ENCODE peak calls at places on chromosome 7, in five cellular contexts. One of them, this sample, is unnamed.

GRCh38 chr7:128427289-128427891 is 17.6 kb upstream of the IMPDH1 start:
- DNase-seq in IMR-90: peak
- DNase-seq in neuronal stem cell: peak
- DNase-seq in H1: no peak
- DNase-seq in mesenchymal stem cell: peak
- DNase-seq in this sample: no peak

GRCh38 chr7:30247546-30248386 is 36.6 kb upstream of the ZNRF2 start:
- DNase-seq in IMR-90: no peak
- DNase-seq in neuronal stem cell: no peak
- DNase-seq in H1: no peak
- DNase-seq in mesenchymal stem cell: no peak
- DNase-seq in this sample: no peak

GRCh38 chr7:28592861-28593260 is 180.5 kb downstream of the CREB5 start:
- DNase-seq in IMR-90: no peak
- DNase-seq in neuronal stem cell: no peak
- DNase-seq in H1: no peak
- DNase-seq in mesenchymal stem cell: no peak
- DNase-seq in this sample: no peak

GRCh38 chr7:153567426-153567825 is 484.8 kb upstream of the DPP6 start:
- DNase-seq in IMR-90: no peak
- DNase-seq in neuronal stem cell: no peak
- DNase-seq in H1: no peak
- DNase-seq in mesenchymal stem cell: no peak
- DNase-seq in this sample: no peak

GRCh38 chr7:85483205-85483604 is 296.3 kb upstream of the SEMA3D start:
- DNase-seq in IMR-90: peak
- DNase-seq in neuronal stem cell: no peak
- DNase-seq in H1: no peak
- DNase-seq in mesenchymal stem cell: peak
- DNase-seq in this sample: no peak

GRCh38 chr7:93365341-93365740 is 133.2 kb downstream of the VPS50 start:
- DNase-seq in IMR-90: no peak
- DNase-seq in neuronal stem cell: no peak
- DNase-seq in H1: no peak
- DNase-seq in mesenchymal stem cell: no peak
- DNase-seq in this sample: no peak

GRCh38 chr7:30548762-30549344 is 44.2 kb upstream of the GGCT start:
- DNase-seq in IMR-90: peak
- DNase-seq in neuronal stem cell: peak
- DNase-seq in H1: no peak
- DNase-seq in mesenchymal stem cell: peak
- DNase-seq in this sample: peak

GRCh38 chr7:16129431-16130126 is 291.8 kb downstream of the CRPPA start:
- DNase-seq in IMR-90: peak
- DNase-seq in neuronal stem cell: no peak
- DNase-seq in H1: no peak
- DNase-seq in mesenchymal stem cell: peak
- DNase-seq in this sample: no peak

GRCh38 chr7:85184599-85185354 is 2.1 kb downstream of the SEMA3D start:
- DNase-seq in IMR-90: peak
- DNase-seq in neuronal stem cell: peak
- DNase-seq in H1: no peak
- DNase-seq in mesenchymal stem cell: peak
- DNase-seq in this sample: peak

GRCh38 chr7:55060690-55061414 is 42.0 kb downstream of the EGFR start:
- DNase-seq in IMR-90: peak
- DNase-seq in neuronal stem cell: no peak
- DNase-seq in H1: no peak
- DNase-seq in mesenchymal stem cell: no peak
- DNase-seq in this sample: no peak

GRCh38 chr7:129947001-129947400 is 5.8 kb downstream of the UBE2H start:
- DNase-seq in IMR-90: no peak
- DNase-seq in neuronal stem cell: no peak
- DNase-seq in H1: no peak
- DNase-seq in mesenchymal stem cell: no peak
- DNase-seq in this sample: no peak

GRCh38 chr7:79876769-79877362 is 257.8 kb upstream of the GNAI1 start:
- DNase-seq in IMR-90: peak
- DNase-seq in neuronal stem cell: no peak
- DNase-seq in H1: no peak
- DNase-seq in mesenchymal stem cell: peak
- DNase-seq in this sample: no peak

GRCh38 chr7:139034855-139035587 is 821 bp downstream of the ZC3HAV1L start:
- DNase-seq in IMR-90: peak
- DNase-seq in neuronal stem cell: no peak
- DNase-seq in H1: no peak
- DNase-seq in mesenchymal stem cell: peak
- DNase-seq in this sample: peak
- H3K14ac ChIP-seq in IMR-90: peak
- H3K14ac ChIP-seq in neuronal stem cell: peak
- H3K14ac ChIP-seq in H1: no peak
- H3K14ac ChIP-seq in mesenchymal stem cell: peak
- H3K14ac ChIP-seq in this sample: peak

DNA sequence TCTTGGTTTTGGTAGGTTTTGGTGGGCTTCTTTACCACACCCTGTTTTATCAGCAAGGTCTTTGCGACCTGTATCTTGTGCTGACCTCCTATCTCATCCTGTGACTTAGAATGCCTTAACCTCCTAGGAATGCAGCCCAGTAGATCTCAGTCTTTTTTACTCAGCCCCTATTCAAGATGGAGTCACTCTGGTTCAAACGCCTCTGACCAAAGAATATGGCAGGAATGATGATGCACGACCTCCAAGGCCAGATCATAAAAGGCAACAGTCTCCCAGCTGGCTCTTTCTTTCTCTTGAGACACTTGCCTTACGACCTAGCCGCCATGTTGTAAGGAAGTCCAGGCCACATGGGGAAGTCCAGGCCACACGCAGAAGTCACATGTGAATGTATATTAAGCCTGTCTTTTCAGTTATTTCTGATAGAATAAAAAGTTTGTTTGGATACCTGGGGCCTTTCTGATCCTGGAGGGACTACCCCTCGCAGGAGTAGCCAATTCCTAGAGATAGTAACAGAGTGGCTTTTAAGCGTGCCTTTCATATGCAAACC is 10.5 kb upstream of the RADIL start:
- DNase-seq in IMR-90: no peak
- DNase-seq in neuronal stem cell: no peak
- DNase-seq in H1: no peak
- DNase-seq in mesenchymal stem cell: no peak
- DNase-seq in this sample: no peak
- H3K14ac ChIP-seq in IMR-90: no peak
- H3K14ac ChIP-seq in neuronal stem cell: no peak
- H3K14ac ChIP-seq in H1: no peak
- H3K14ac ChIP-seq in mesenchymal stem cell: no peak
- H3K14ac ChIP-seq in this sample: no peak

GRCh38 chr7:158829021-158829341 is 328 bp downstream of the ESYT2 start:
- DNase-seq in IMR-90: peak
- DNase-seq in neuronal stem cell: peak
- DNase-seq in H1: no peak
- DNase-seq in mesenchymal stem cell: peak
- DNase-seq in this sample: peak

GRCh38 chr7:158827411-158828342 is 1.6 kb downstream of the ESYT2 start:
- DNase-seq in IMR-90: peak
- DNase-seq in neuronal stem cell: no peak
- DNase-seq in H1: no peak
- DNase-seq in mesenchymal stem cell: peak
- DNase-seq in this sample: no peak

GRCh38 chr7:158828343-158829020 is 827 bp downstream of the ESYT2 start:
- DNase-seq in IMR-90: no peak
- DNase-seq in neuronal stem cell: peak
- DNase-seq in H1: no peak
- DNase-seq in mesenchymal stem cell: no peak
- DNase-seq in this sample: peak

GRCh38 chr7:158830211-158830723 is 958 bp upstream of the ESYT2 start:
- DNase-seq in IMR-90: no peak
- DNase-seq in neuronal stem cell: no peak
- DNase-seq in H1: no peak
- DNase-seq in mesenchymal stem cell: no peak
- DNase-seq in this sample: no peak

DNA sequence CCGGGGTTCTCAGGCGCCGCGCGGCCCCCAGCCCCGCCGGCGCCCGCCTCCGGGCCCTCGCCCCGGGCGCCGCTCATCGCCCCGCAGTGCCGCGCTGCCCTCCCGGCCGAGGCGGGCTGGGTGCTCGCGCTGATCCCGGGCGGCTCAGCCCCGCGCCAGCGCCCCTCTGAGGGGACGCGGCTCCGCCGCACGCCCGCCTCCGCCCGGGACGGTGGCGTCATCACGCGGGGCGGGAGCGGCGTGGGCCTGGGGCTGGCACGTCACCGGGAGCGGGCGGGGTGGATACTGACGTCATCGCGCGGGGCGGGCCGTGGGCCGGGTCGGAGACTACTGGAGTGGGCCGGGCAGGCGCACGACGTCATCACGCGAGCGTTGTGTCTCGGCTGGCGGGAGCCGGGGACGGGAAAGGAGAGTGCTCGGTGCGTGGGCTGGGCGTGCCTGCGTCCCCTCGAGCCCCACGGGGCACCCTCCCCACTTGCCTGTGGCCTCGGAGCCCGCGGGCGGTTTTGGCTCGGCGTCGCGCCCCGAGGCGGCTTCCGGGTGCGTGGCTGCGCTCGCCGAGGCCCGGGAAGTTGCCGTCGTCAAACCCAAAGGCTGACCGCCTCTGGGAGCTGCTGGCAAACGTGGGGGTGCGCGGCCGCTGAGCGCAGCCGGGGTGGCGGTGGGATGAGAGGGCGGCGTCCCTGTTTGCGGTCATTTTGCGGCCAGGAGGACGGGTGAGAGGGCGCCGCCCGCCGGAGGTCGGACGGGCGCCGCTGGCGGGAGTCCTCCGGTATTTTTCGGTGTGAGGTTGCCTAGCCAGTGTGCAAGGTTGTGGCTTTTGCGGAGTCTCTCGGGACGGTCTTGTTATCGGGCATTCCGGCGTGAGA is at the start of gene ESYT2:
- DNase-seq in IMR-90: peak
- DNase-seq in neuronal stem cell: peak
- DNase-seq in H1: no peak
- DNase-seq in mesenchymal stem cell: peak
- DNase-seq in this sample: peak
- H3K14ac ChIP-seq in IMR-90: peak
- H3K14ac ChIP-seq in neuronal stem cell: peak
- H3K14ac ChIP-seq in H1: no peak
- H3K14ac ChIP-seq in mesenchymal stem cell: peak
- H3K14ac ChIP-seq in this sample: peak

GRCh38 chr7:32958046-32959025 is 1.1 kb downstream of the FKBP9 start:
- DNase-seq in IMR-90: peak
- DNase-seq in neuronal stem cell: no peak
- DNase-seq in H1: no peak
- DNase-seq in mesenchymal stem cell: peak
- DNase-seq in this sample: peak

GRCh38 chr7:32952876-32953275 is 4.4 kb upstream of the FKBP9 start:
- DNase-seq in IMR-90: no peak
- DNase-seq in neuronal stem cell: no peak
- DNase-seq in H1: no peak
- DNase-seq in mesenchymal stem cell: no peak
- DNase-seq in this sample: no peak

GRCh38 chr7:32957326-32958045 is at the start of gene FKBP9:
- DNase-seq in IMR-90: peak
- DNase-seq in neuronal stem cell: peak
- DNase-seq in H1: no peak
- DNase-seq in mesenchymal stem cell: peak
- DNase-seq in this sample: peak
- H3K14ac ChIP-seq in IMR-90: peak
- H3K14ac ChIP-seq in neuronal stem cell: peak
- H3K14ac ChIP-seq in H1: no peak
- H3K14ac ChIP-seq in mesenchymal stem cell: peak
- H3K14ac ChIP-seq in this sample: peak

GRCh38 chr7:77878500-77878899 is 79.9 kb downstream of the PHTF2 start:
- DNase-seq in IMR-90: no peak
- DNase-seq in neuronal stem cell: no peak
- DNase-seq in H1: no peak
- DNase-seq in mesenchymal stem cell: no peak
- DNase-seq in this sample: no peak

DNA sequence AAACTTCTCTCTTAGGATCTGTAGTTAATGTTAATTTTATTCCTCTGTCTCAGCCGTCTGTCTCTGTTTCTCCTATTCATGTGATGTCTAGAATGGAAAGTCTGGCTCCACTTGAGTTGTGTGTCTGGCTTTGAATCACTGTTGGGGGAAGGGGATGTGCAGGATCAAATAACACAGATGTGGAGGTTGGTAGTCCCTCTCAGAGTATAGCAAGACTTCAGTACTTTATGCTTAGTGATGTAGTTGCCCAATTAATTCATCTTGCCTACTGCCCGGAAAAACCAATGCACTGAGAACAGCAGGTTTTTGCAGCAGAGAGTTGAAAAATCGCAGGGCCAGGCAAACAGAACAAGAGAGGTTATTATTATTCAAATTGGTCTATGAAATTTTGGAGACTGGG is 79.2 kb downstream of the PHTF2 start:
- DNase-seq in IMR-90: peak
- DNase-seq in neuronal stem cell: no peak
- DNase-seq in H1: no peak
- DNase-seq in mesenchymal stem cell: peak
- DNase-seq in this sample: no peak
- H3K14ac ChIP-seq in IMR-90: peak
- H3K14ac ChIP-seq in neuronal stem cell: no peak
- H3K14ac ChIP-seq in H1: no peak
- H3K14ac ChIP-seq in mesenchymal stem cell: no peak
- H3K14ac ChIP-seq in this sample: no peak

GRCh38 chr7:100875356-100875751 is 451 bp downstream of the SRRT start:
- DNase-seq in IMR-90: no peak
- DNase-seq in neuronal stem cell: no peak
- DNase-seq in H1: no peak
- DNase-seq in mesenchymal stem cell: no peak
- DNase-seq in this sample: no peak
- H3K14ac ChIP-seq in IMR-90: peak
- H3K14ac ChIP-seq in neuronal stem cell: peak
- H3K14ac ChIP-seq in H1: no peak
- H3K14ac ChIP-seq in mesenchymal stem cell: peak
- H3K14ac ChIP-seq in this sample: peak

This sample was measured in H9.